ENCODE peak calls at places on chromosomes 5 and 9, in nine cellular contexts. One of them, this sample, is unnamed.
A peak's percentile ranks its signal among the peaks of the same experiment; 100 is the strongest.

GRCh38 chr5:174229068-174229467 is 183.6 kb downstream of the NSG2 start:
- DNase-seq in NCI-H524: no peak
- DNase-seq in IMR-90: no peak
- DNase-seq in EH: no peak
- DNase-seq in BJ: no peak
- DNase-seq in EL: no peak
- DNase-seq in Kasumi-1: no peak
- DNase-seq in activated T-cell treated with anti-CD3 and anti-CD28 coated beads for 1 hour: no peak
- DNase-seq in COR-L47: no peak
- DNase-seq in this sample: no peak

GRCh38 chr5:82912462-82912861 is 164.7 kb downstream of the TMEM167A start:
- DNase-seq in BJ: no peak
- DNase-seq in activated T-cell treated with anti-CD3 and anti-CD28 coated beads for 1 hour: no peak
- DNase-seq in Kasumi-1: no peak
- DNase-seq in EL: no peak
- DNase-seq in NCI-H524: no peak
- DNase-seq in EH: no peak
- DNase-seq in COR-L47: no peak
- DNase-seq in IMR-90: no peak
- DNase-seq in this sample: no peak

GRCh38 chr5:163193886-163194285 is 243.5 kb upstream of the CCNG1 start:
- DNase-seq in COR-L47: no peak
- DNase-seq in EL: no peak
- DNase-seq in BJ: no peak
- DNase-seq in NCI-H524: no peak
- DNase-seq in EH: no peak
- DNase-seq in Kasumi-1: no peak
- DNase-seq in IMR-90: no peak
- DNase-seq in activated T-cell treated with anti-CD3 and anti-CD28 coated beads for 1 hour: no peak
- DNase-seq in this sample: no peak

GRCh38 chr9:76730795-76731194 is 33.4 kb upstream of the PCA3 start:
- DNase-seq in EH: no peak
- DNase-seq in NCI-H524: no peak
- DNase-seq in IMR-90: no peak
- DNase-seq in activated T-cell treated with anti-CD3 and anti-CD28 coated beads for 1 hour: no peak
- DNase-seq in Kasumi-1: no peak
- DNase-seq in COR-L47: no peak
- DNase-seq in EL: no peak
- DNase-seq in BJ: no peak
- DNase-seq in this sample: no peak

GRCh38 chr5:176513788-176514187 is 23.4 kb downstream of the RNF44 start:
- DNase-seq in IMR-90: no peak
- DNase-seq in EH: no peak
- DNase-seq in COR-L47: no peak
- DNase-seq in EL: no peak
- DNase-seq in activated T-cell treated with anti-CD3 and anti-CD28 coated beads for 1 hour: no peak
- DNase-seq in BJ: no peak
- DNase-seq in Kasumi-1: no peak
- DNase-seq in NCI-H524: no peak
- DNase-seq in this sample: no peak

GRCh38 chr9:78213696-78214095 is 22.2 kb upstream of the CEP78 start:
- DNase-seq in EL: peak; percentile 21
- DNase-seq in EH: peak; percentile 28
- DNase-seq in NCI-H524: no peak
- DNase-seq in BJ: no peak
- DNase-seq in Kasumi-1: peak; percentile 76
- DNase-seq in COR-L47: no peak
- DNase-seq in activated T-cell treated with anti-CD3 and anti-CD28 coated beads for 1 hour: no peak
- DNase-seq in IMR-90: no peak
- DNase-seq in this sample: no peak

GRCh38 chr9:95381243-95381642 is 63.7 kb upstream of the FANCC start:
- DNase-seq in Kasumi-1: no peak
- DNase-seq in EH: peak; percentile 56
- DNase-seq in NCI-H524: no peak
- DNase-seq in activated T-cell treated with anti-CD3 and anti-CD28 coated beads for 1 hour: no peak
- DNase-seq in IMR-90: peak; percentile 48
- DNase-seq in COR-L47: no peak
- DNase-seq in EL: peak; percentile 70
- DNase-seq in BJ: no peak
- DNase-seq in this sample: peak; percentile 39

GRCh38 chr9:32580631-32581300 is 7.8 kb upstream of the NDUFB6 start:
- DNase-seq in COR-L47: no peak
- DNase-seq in Kasumi-1: no peak
- DNase-seq in BJ: no peak
- DNase-seq in EH: no peak
- DNase-seq in EL: no peak
- DNase-seq in NCI-H524: peak; percentile 8
- DNase-seq in IMR-90: no peak
- DNase-seq in activated T-cell treated with anti-CD3 and anti-CD28 coated beads for 1 hour: no peak
- DNase-seq in this sample: no peak

GRCh38 chr5:136133416-136134383 is 1.1 kb downstream of the SMAD5 start:
- DNase-seq in NCI-H524: peak; percentile 59
- DNase-seq in BJ: no peak
- DNase-seq in EH: peak; percentile 65
- DNase-seq in IMR-90: peak; percentile 59
- DNase-seq in activated T-cell treated with anti-CD3 and anti-CD28 coated beads for 1 hour: no peak
- DNase-seq in EL: peak; percentile 62
- DNase-seq in COR-L47: no peak
- DNase-seq in Kasumi-1: peak; percentile 50
- DNase-seq in this sample: no peak

GRCh38 chr5:164959761-164960160 is 1454.3 kb downstream of the MAT2B start:
- DNase-seq in EL: no peak
- DNase-seq in BJ: no peak
- DNase-seq in COR-L47: no peak
- DNase-seq in Kasumi-1: no peak
- DNase-seq in IMR-90: no peak
- DNase-seq in NCI-H524: no peak
- DNase-seq in EH: no peak
- DNase-seq in activated T-cell treated with anti-CD3 and anti-CD28 coated beads for 1 hour: no peak
- DNase-seq in this sample: no peak

GRCh38 chr5:43515678-43516048 is 715 bp upstream of the C5orf34 start:
- DNase-seq in activated T-cell treated with anti-CD3 and anti-CD28 coated beads for 1 hour: no peak
- DNase-seq in IMR-90: no peak
- DNase-seq in Kasumi-1: no peak
- DNase-seq in BJ: no peak
- DNase-seq in EL: no peak
- DNase-seq in EH: no peak
- DNase-seq in NCI-H524: no peak
- DNase-seq in COR-L47: no peak
- DNase-seq in this sample: no peak

GRCh38 chr5:66440202-66440680 is 156.0 kb upstream of the MAST4 start:
- DNase-seq in Kasumi-1: peak; percentile 9
- DNase-seq in IMR-90: peak; percentile 4
- DNase-seq in COR-L47: no peak
- DNase-seq in NCI-H524: no peak
- DNase-seq in activated T-cell treated with anti-CD3 and anti-CD28 coated beads for 1 hour: no peak
- DNase-seq in BJ: no peak
- DNase-seq in EH: peak; percentile 47
- DNase-seq in EL: peak; percentile 36
- DNase-seq in this sample: peak; percentile 64

GRCh38 chr5:128407956-128408355 is 130.1 kb downstream of the FBN2 start:
- DNase-seq in EH: no peak
- DNase-seq in BJ: no peak
- DNase-seq in Kasumi-1: no peak
- DNase-seq in EL: no peak
- DNase-seq in IMR-90: no peak
- DNase-seq in NCI-H524: no peak
- DNase-seq in activated T-cell treated with anti-CD3 and anti-CD28 coated beads for 1 hour: no peak
- DNase-seq in COR-L47: no peak
- DNase-seq in this sample: no peak

GRCh38 chr9:75483636-75484035 is 395.3 kb downstream of the OSTF1 start:
- DNase-seq in IMR-90: no peak
- DNase-seq in BJ: no peak
- DNase-seq in activated T-cell treated with anti-CD3 and anti-CD28 coated beads for 1 hour: no peak
- DNase-seq in COR-L47: no peak
- DNase-seq in EH: no peak
- DNase-seq in Kasumi-1: no peak
- DNase-seq in NCI-H524: no peak
- DNase-seq in EL: no peak
- DNase-seq in this sample: no peak

GRCh38 chr9:136465500-136466154 is 17.2 kb downstream of the SEC16A start:
- DNase-seq in BJ: no peak
- DNase-seq in EL: no peak
- DNase-seq in NCI-H524: no peak
- DNase-seq in IMR-90: no peak
- DNase-seq in Kasumi-1: no peak
- DNase-seq in activated T-cell treated with anti-CD3 and anti-CD28 coated beads for 1 hour: no peak
- DNase-seq in EH: no peak
- DNase-seq in COR-L47: no peak
- DNase-seq in this sample: no peak

GRCh38 chr9:5947912-5948311 is 57.2 kb downstream of the MLANA start:
- DNase-seq in activated T-cell treated with anti-CD3 and anti-CD28 coated beads for 1 hour: no peak
- DNase-seq in BJ: no peak
- DNase-seq in IMR-90: no peak
- DNase-seq in COR-L47: no peak
- DNase-seq in EH: no peak
- DNase-seq in Kasumi-1: no peak
- DNase-seq in NCI-H524: no peak
- DNase-seq in EL: no peak
- DNase-seq in this sample: no peak

GRCh38 chr5:132271251-132272246 is 14.1 kb downstream of the PDLIM4 start:
- DNase-seq in Kasumi-1: no peak
- DNase-seq in EL: no peak
- DNase-seq in COR-L47: no peak
- DNase-seq in IMR-90: no peak
- DNase-seq in EH: no peak
- DNase-seq in activated T-cell treated with anti-CD3 and anti-CD28 coated beads for 1 hour: no peak
- DNase-seq in BJ: no peak
- DNase-seq in NCI-H524: no peak
- DNase-seq in this sample: peak; percentile 66

GRCh38 chr9:137975527-137975913 is 97.9 kb downstream of the CACNA1B start:
- DNase-seq in EL: no peak
- DNase-seq in activated T-cell treated with anti-CD3 and anti-CD28 coated beads for 1 hour: no peak
- DNase-seq in COR-L47: no peak
- DNase-seq in NCI-H524: no peak
- DNase-seq in Kasumi-1: no peak
- DNase-seq in IMR-90: no peak
- DNase-seq in BJ: no peak
- DNase-seq in EH: no peak
- DNase-seq in this sample: peak; percentile 36

GRCh38 chr5:84729326-84729725 is 344.6 kb upstream of the EDIL3 start:
- DNase-seq in Kasumi-1: no peak
- DNase-seq in BJ: no peak
- DNase-seq in NCI-H524: no peak
- DNase-seq in COR-L47: no peak
- DNase-seq in EL: no peak
- DNase-seq in EH: no peak
- DNase-seq in IMR-90: peak; percentile 29
- DNase-seq in activated T-cell treated with anti-CD3 and anti-CD28 coated beads for 1 hour: no peak
- DNase-seq in this sample: no peak

GRCh38 chr9:79542735-79543504 is 28.8 kb upstream of the TLE4 start:
- DNase-seq in activated T-cell treated with anti-CD3 and anti-CD28 coated beads for 1 hour: no peak
- DNase-seq in Kasumi-1: no peak
- DNase-seq in IMR-90: no peak
- DNase-seq in EH: peak; percentile 5
- DNase-seq in EL: no peak
- DNase-seq in COR-L47: no peak
- DNase-seq in BJ: no peak
- DNase-seq in NCI-H524: no peak
- DNase-seq in this sample: no peak

GRCh38 chr5:132500931-132501628 is 10.5 kb upstream of the IRF1 start:
- DNase-seq in IMR-90: peak; percentile 55
- DNase-seq in Kasumi-1: peak; percentile 76
- DNase-seq in EL: peak; percentile 66
- DNase-seq in activated T-cell treated with anti-CD3 and anti-CD28 coated beads for 1 hour: peak; percentile 67
- DNase-seq in COR-L47: peak; percentile 62
- DNase-seq in EH: peak; percentile 73
- DNase-seq in NCI-H524: peak; percentile 9
- DNase-seq in BJ: no peak
- DNase-seq in this sample: peak; percentile 67

GRCh38 chr9:105531530-105531929 is 26.4 kb upstream of the FKTN start:
- DNase-seq in activated T-cell treated with anti-CD3 and anti-CD28 coated beads for 1 hour: no peak
- DNase-seq in EH: no peak
- DNase-seq in NCI-H524: no peak
- DNase-seq in IMR-90: no peak
- DNase-seq in BJ: no peak
- DNase-seq in Kasumi-1: no peak
- DNase-seq in EL: no peak
- DNase-seq in COR-L47: no peak
- DNase-seq in this sample: no peak

GRCh38 chr5:31078931-31079330 is 114.6 kb upstream of the CDH6 start:
- DNase-seq in EL: no peak
- DNase-seq in EH: no peak
- DNase-seq in activated T-cell treated with anti-CD3 and anti-CD28 coated beads for 1 hour: no peak
- DNase-seq in BJ: no peak
- DNase-seq in COR-L47: no peak
- DNase-seq in NCI-H524: no peak
- DNase-seq in IMR-90: no peak
- DNase-seq in Kasumi-1: no peak
- DNase-seq in this sample: no peak